ENCODE peak calls at places on chromosomes 11 and 22, in seven cellular contexts. L is body of pancreas; U is Calu3; E is sigmoid colon; Q is CD4-positive, alpha-beta T cell; N is B cell; R is MCF 10A. S is an unnamed sample.

GRCh38 chr11:23723861-23724260 is 773.0 kb upstream of the LUZP2 start:
- DNase-seq in L (no peak), U (no peak), E (no peak), Q (no peak), N (no peak), R (no peak), S (no peak)

GRCh38 chr11:30487200-30487898 is 98.8 kb downstream of the MPPED2 start:
- DNase-seq in L (no peak), U (no peak), E (peak), Q (no peak), N (no peak), R (peak), S (no peak)

GRCh38 chr11:122727101-122727929 is 71.8 kb downstream of the UBASH3B start:
- DNase-seq in L (no peak), U (no peak), E (no peak), Q (peak), N (peak), R (no peak), S (no peak)

GRCh38 chr11:74019860-74020259 is 11.0 kb upstream of the UCP3 start:
- DNase-seq in L (no peak), U (no peak), E (no peak), Q (no peak), N (no peak), R (peak), S (no peak)

GRCh38 chr11:133966924-133967598 is 10.3 kb upstream of the IGSF9B start:
- DNase-seq in L (peak), U (no peak), E (peak), Q (peak), N (peak), R (no peak), S (peak)

GRCh38 chr22:29710922-29711593 is 8.7 kb upstream of the CABP7 start:
- DNase-seq in L (peak), U (peak), E (no peak), Q (no peak), N (no peak), R (peak), S (no peak)

GRCh38 chr11:119209186-119209585 is 3.0 kb downstream of the CBL start:
- DNase-seq in L (peak), U (no peak), E (no peak), Q (no peak), N (no peak), R (no peak), S (no peak)

GRCh38 chr22:27798526-27799333 is 2.8 kb downstream of the MN1 start:
- DNase-seq in L (no peak), U (no peak), E (no peak), Q (no peak), N (no peak), R (no peak), S (no peak)

GRCh38 chr11:225734-226453 is 10.2 kb downstream of the SIRT3 start:
- DNase-seq in L (no peak), U (no peak), E (peak), Q (no peak), N (no peak), R (peak), S (no peak)

GRCh38 chr11:18768472-18768901 is 23.1 kb downstream of the PTPN5 start:
- DNase-seq in L (no peak), U (no peak), E (no peak), Q (no peak), N (no peak), R (no peak), S (peak)

GRCh38 chr22:47192651-47193437 is 430.4 kb downstream of the TBC1D22A start:
- DNase-seq in L (peak), U (peak), E (peak), Q (no peak), N (peak), R (peak), S (peak)

GRCh38 chr11:104134760-104135159 is 29.2 kb downstream of the PDGFD start:
- DNase-seq in L (no peak), U (peak), E (no peak), Q (no peak), N (no peak), R (peak), S (no peak)

GRCh38 chr22:50529416-50530279 is at the start of gene TYMP:
- DNase-seq in L (peak), U (peak), E (peak), Q (no peak), N (peak), R (no peak), S (peak)

GRCh38 chr11:103624708-103625623 is 411.5 kb upstream of the DDI1 start:
- DNase-seq in L (no peak), U (no peak), E (no peak), Q (no peak), N (no peak), R (peak), S (no peak)

GRCh38 chr22:27799334-27800249 is 2.0 kb downstream of the MN1 start:
- DNase-seq in L (no peak), U (no peak), E (no peak), Q (no peak), N (no peak), R (peak), S (no peak)

GRCh38 chr11:88656960-88657738 is 319.6 kb upstream of the CTSC start:
- DNase-seq in L (no peak), U (no peak), E (no peak), Q (no peak), N (no peak), R (no peak), S (no peak)

GRCh38 chr11:417652-418342 is 3.0 kb upstream of the SIGIRR start:
- DNase-seq in L (no peak), U (no peak), E (no peak), Q (no peak), N (no peak), R (no peak), S (no peak)

GRCh38 chr11:19199766-19200165 is 2.0 kb downstream of the CSRP3 start:
- DNase-seq in L (no peak), U (no peak), E (no peak), Q (no peak), N (no peak), R (no peak), S (no peak)

GRCh38 chr11:123678246-123678645 is 23.8 kb upstream of the SCN3B start:
- DNase-seq in L (no peak), U (no peak), E (no peak), Q (no peak), N (no peak), R (peak), S (no peak)

GRCh38 chr22:19843857-19844422 is 10.7 kb downstream of the GNB1L start:
- DNase-seq in L (no peak), U (no peak), E (peak), Q (no peak), N (no peak), R (no peak), S (no peak)

GRCh38 chr22:29767289-29768051 is at the start of gene UQCR10:
- DNase-seq in L (peak), U (peak), E (peak), Q (peak), N (peak), R (peak), S (peak)

GRCh38 chr22:46684706-46685105 is 53.3 kb downstream of the CERK start:
- DNase-seq in L (no peak), U (no peak), E (no peak), Q (no peak), N (peak), R (no peak), S (peak)

GRCh38 chr11:93236741-93237675 is 39.2 kb upstream of the SLC36A4 start:
- DNase-seq in L (peak), U (peak), E (no peak), Q (no peak), N (peak), R (peak), S (no peak)

GRCh38 chr11:86977441-86978050 is 22.4 kb upstream of the FZD4 start:
- DNase-seq in L (no peak), U (no peak), E (no peak), Q (no peak), N (no peak), R (no peak), S (no peak)

GRCh38 chr11:123183391-123184099 is 11.5 kb downstream of the CLMP start:
- DNase-seq in L (no peak), U (no peak), E (no peak), Q (no peak), N (no peak), R (peak), S (no peak)

GRCh38 chr11:95792200-95792599 is 1.9 kb downstream of the CEP57 start:
- DNase-seq in L (no peak), U (no peak), E (no peak), Q (no peak), N (no peak), R (no peak), S (no peak)

GRCh38 chr22:37077802-37078448 is 26.4 kb downstream of the KCTD17 start:
- DNase-seq in L (peak), U (peak), E (no peak), Q (peak), N (peak), R (peak), S (peak)

GRCh38 chr11:113241190-113242051 is 73.0 kb upstream of the TTC12 start:
- DNase-seq in L (no peak), U (no peak), E (no peak), Q (no peak), N (no peak), R (no peak), S (no peak)

GRCh38 chr11:31940396-31941037 is 129.4 kb upstream of the PAX6 start:
- DNase-seq in L (no peak), U (no peak), E (no peak), Q (no peak), N (no peak), R (no peak), S (no peak)

GRCh38 chr22:30079952-30080533 is at the start of gene HORMAD2:
- DNase-seq in L (no peak), U (no peak), E (no peak), Q (no peak), N (peak), R (no peak), S (peak)

GRCh38 chr11:118211006-118211405 is 13.8 kb downstream of the JAML start:
- DNase-seq in L (no peak), U (no peak), E (no peak), Q (no peak), N (no peak), R (peak), S (no peak)

GRCh38 chr22:40237241-40237640 is 59.5 kb downstream of the TNRC6B start:
- DNase-seq in L (no peak), U (no peak), E (no peak), Q (no peak), N (no peak), R (no peak), S (no peak)

GRCh38 chr11:73716153-73717056 is 44.5 kb downstream of the RAB6A start:
- DNase-seq in L (no peak), U (no peak), E (no peak), Q (no peak), N (peak), R (no peak), S (no peak)

GRCh38 chr11:35330924-35331323 is 88.4 kb downstream of the SLC1A2 start:
- DNase-seq in L (no peak), U (no peak), E (no peak), Q (peak), N (peak), R (no peak), S (no peak)

GRCh38 chr11:70872950-70873735 is 379.2 kb downstream of the SHANK2 start:
- DNase-seq in L (no peak), U (no peak), E (no peak), Q (no peak), N (no peak), R (no peak), S (no peak)

GRCh38 chr11:62245271-62245753 is 3.3 kb downstream of the SCGB1D2 start:
- DNase-seq in L (no peak), U (peak), E (no peak), Q (no peak), N (no peak), R (peak), S (peak)
- TF ChIP-seq CTCF in L (no peak), U (no peak), E (no peak), Q (no peak), N (no peak), R (peak), S (peak)

GRCh38 chr22:22519591-22519990 is 479 bp downstream of the ZNF280A start:
- DNase-seq in L (no peak), U (no peak), E (no peak), Q (no peak), N (no peak), R (no peak), S (no peak)

GRCh38 chr22:22520667-22521602 is 865 bp upstream of the ZNF280A start:
- DNase-seq in L (no peak), U (no peak), E (no peak), Q (no peak), N (no peak), R (peak), S (no peak)

GRCh38 chr22:22516992-22517391 is 3.1 kb downstream of the ZNF280A start:
- DNase-seq in L (no peak), U (no peak), E (no peak), Q (no peak), N (no peak), R (no peak), S (no peak)

GRCh38 chr22:22521631-22522030 is 1.6 kb upstream of the ZNF280A start:
- DNase-seq in L (no peak), U (no peak), E (no peak), Q (no peak), N (no peak), R (no peak), S (no peak)

DNA sequence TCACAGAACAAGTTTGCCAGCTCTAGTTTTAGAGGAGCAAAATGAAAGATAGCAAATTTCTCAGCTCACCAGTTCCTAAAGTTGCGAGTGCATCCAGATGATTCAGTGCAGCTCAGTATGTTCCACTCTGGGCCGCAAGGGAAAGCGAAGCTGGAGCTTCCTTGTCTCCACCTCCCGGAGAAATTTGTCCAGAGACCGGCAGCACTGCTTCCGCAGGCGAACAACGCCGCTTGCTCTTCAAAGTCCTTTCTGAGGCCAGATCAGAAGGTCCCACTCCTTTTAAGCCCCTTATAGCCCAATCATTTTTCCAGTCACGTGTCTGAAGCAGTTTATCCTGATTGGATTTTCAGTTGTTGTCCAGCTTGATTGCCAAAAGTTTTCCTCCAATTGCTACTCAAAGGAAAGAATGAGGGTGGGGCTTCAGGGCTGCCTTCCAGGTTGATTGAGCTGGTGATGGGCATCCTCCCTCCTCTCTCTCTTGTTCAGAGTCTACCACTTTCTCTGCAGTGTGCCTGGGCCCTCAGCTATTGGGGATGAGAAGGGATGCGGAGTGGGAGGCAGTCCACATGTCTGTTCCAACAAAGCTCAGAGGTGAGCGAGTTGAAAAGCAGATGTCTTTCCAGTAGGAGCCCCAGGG is at the start of gene ZNF280A:
- DNase-seq in L (no peak), U (no peak), E (no peak), Q (no peak), N (no peak), R (peak), S (no peak)
- TF ChIP-seq CTCF in L (no peak), U (no peak), E (no peak), Q (no peak), N (no peak), R (no peak), S (no peak)

DNA sequence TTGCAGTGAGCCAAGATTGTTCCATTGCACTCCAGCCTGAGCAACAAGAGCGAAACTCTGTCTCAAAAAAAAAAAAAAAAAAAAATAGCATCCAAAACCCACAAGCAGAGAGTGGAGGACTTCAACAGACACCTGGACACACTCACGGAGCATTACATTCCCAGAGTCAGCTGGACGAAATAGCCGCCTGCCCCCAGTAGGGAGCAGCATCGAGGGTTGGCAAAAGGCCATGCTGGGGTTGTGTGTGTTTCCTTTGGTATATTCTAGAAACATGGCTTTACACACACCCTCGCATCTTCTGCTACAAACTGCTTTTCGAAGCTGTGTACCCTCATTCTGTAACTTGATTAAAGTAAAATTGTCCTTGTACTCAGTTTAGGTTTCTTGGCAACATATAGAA is 5.3 kb downstream of the ADA2 start:
- DNase-seq in L (peak), U (peak), E (peak), Q (peak), N (peak), R (peak), S (no peak)
- TF ChIP-seq CTCF in L (peak), U (no peak), E (no peak), Q (peak), N (peak), R (peak), S (peak)

GRCh38 chr11:129791515-129791914 is 24.1 kb upstream of the TMEM45B start:
- DNase-seq in L (no peak), U (no peak), E (no peak), Q (no peak), N (no peak), R (no peak), S (no peak)

GRCh38 chr11:129792663-129793062 is 23.0 kb upstream of the TMEM45B start:
- DNase-seq in L (no peak), U (no peak), E (no peak), Q (no peak), N (no peak), R (no peak), S (no peak)

GRCh38 chr11:129788278-129788677 is 27.4 kb upstream of the TMEM45B start:
- DNase-seq in L (no peak), U (no peak), E (no peak), Q (no peak), N (no peak), R (no peak), S (no peak)

GRCh38 chr11:129787518-129787917 is 28.1 kb upstream of the TMEM45B start:
- DNase-seq in L (no peak), U (no peak), E (no peak), Q (no peak), N (no peak), R (peak), S (no peak)

GRCh38 chr11:129790131-129790530 is 25.5 kb upstream of the TMEM45B start:
- DNase-seq in L (no peak), U (no peak), E (no peak), Q (no peak), N (no peak), R (no peak), S (no peak)
- TF ChIP-seq CTCF in L (no peak), U (no peak), E (no peak), Q (no peak), N (no peak), R (no peak), S (no peak)

GRCh38 chr11:72146625-72147024 is 11.1 kb downstream of the FOLR3 start:
- DNase-seq in L (no peak), U (no peak), E (no peak), Q (no peak), N (no peak), R (no peak), S (no peak)
- TF ChIP-seq CTCF in L (no peak), U (no peak), E (no peak), Q (no peak), N (no peak), R (no peak), S (no peak)

GRCh38 chr11:79220171-79220570 is 220.7 kb downstream of the TENM4 start:
- DNase-seq in L (no peak), U (no peak), E (no peak), Q (no peak), N (no peak), R (no peak), S (no peak)

GRCh38 chr11:79221417-79222130 is 219.3 kb downstream of the TENM4 start:
- DNase-seq in L (no peak), U (no peak), E (no peak), Q (no peak), N (no peak), R (no peak), S (no peak)

DNA sequence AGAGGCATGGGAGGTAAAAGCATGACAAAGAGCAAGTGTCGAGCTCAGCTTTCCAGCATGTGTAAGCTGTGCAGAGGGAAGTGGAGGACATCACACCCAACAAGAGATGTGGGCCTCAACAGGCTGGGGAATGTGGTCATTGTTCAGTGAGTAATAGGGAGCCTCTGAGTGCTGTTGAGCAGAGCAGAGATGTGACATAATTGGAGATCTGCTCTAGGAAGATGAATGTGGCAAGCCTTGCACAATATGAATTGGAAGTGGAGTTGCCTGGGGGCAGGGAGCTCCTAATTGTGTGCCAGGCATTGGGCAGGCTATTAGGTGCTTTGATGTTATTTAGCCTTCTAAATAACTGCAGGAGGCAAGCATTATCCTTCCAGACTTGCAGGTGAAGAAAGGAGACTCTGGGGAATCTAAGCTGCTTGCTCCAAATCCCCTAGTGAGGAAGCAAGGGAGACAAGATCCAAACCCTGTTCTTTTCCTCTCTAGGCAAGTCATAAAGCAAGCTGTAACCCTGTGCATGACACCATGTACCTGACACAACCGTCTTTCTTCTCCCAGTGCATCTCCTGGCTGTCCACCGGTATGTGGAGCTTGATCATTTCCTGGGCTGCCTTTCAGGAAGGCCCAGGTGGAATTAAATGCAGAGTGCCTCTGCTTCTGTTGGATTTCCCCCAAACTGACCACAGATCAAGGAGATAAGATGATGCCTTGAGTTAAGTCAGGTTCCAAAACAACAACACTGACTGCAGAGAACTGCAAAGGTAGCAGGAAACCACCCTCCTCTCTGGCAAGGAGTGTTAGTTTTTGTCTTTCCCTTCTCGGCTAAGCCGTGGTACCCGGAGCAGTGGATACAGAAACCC is 221.4 kb downstream of the TENM4 start:
- DNase-seq in L (no peak), U (no peak), E (no peak), Q (no peak), N (no peak), R (peak), S (no peak)
- TF ChIP-seq CTCF in L (no peak), U (no peak), E (no peak), Q (no peak), N (no peak), R (no peak), S (no peak)

GRCh38 chr11:14583252-14584105 is 60.1 kb upstream of the PDE3B start:
- DNase-seq in L (peak), U (peak), E (no peak), Q (no peak), N (no peak), R (no peak), S (no peak)

GRCh38 chr11:14582835-14583234 is 60.8 kb upstream of the PDE3B start:
- DNase-seq in L (no peak), U (no peak), E (no peak), Q (no peak), N (no peak), R (no peak), S (no peak)

GRCh38 chr11:14577290-14577689 is 57.1 kb upstream of the PSMA1 start:
- DNase-seq in L (no peak), U (no peak), E (no peak), Q (no peak), N (no peak), R (no peak), S (no peak)

GRCh38 chr11:14578551-14578956 is 58.4 kb upstream of the PSMA1 start:
- DNase-seq in L (no peak), U (peak), E (no peak), Q (peak), N (peak), R (peak), S (peak)

GRCh38 chr11:14577835-14578529 is 57.8 kb upstream of the PSMA1 start:
- DNase-seq in L (no peak), U (no peak), E (no peak), Q (peak), N (no peak), R (no peak), S (peak)
- TF ChIP-seq CTCF in L (no peak), U (no peak), E (no peak), Q (no peak), N (no peak), R (no peak), S (no peak)